ENCODE peak calls at places on chromosomes 5 and 9, in ten cellular contexts. U, O, X, J, V, F, P, W, N and G are unnamed samples.

GRCh38 chr9:91740713-91741112 is 209.3 kb downstream of the ROR2 start:
- DNase-seq in U (no peak), P (no peak), X (peak; percentile 79), J (no peak), F (no peak), O (peak; percentile 29), W (no peak), V (peak; percentile 38), N (peak; percentile 88), G (peak; percentile 57)

GRCh38 chr5:104430977-104431620 is 868.5 kb upstream of the NUDT12 start:
- DNase-seq in J (no peak), V (no peak), X (no peak), O (no peak), F (no peak), W (no peak), P (no peak), N (peak; percentile 11), U (no peak), G (no peak)

GRCh38 chr5:149049371-149049781 is 13.5 kb downstream of the SH3TC2 start:
- DNase-seq in P (no peak), F (no peak), W (no peak), N (no peak), V (no peak), X (no peak), J (no peak), O (no peak), U (no peak), G (no peak)

GRCh38 chr5:1105350-1106265 is 6.3 kb downstream of the SLC12A7 start:
- DNase-seq in U (peak; percentile 98), P (no peak), F (peak; percentile 88), N (no peak), V (no peak), X (no peak), O (peak; percentile 74), W (no peak), J (peak; percentile 90), G (peak; percentile 87)

GRCh38 chr5:79857692-79858091 is 133.4 kb downstream of the MTX3 start:
- DNase-seq in J (no peak), N (no peak), X (peak; percentile 34), U (no peak), V (no peak), W (no peak), O (no peak), F (no peak), P (no peak), G (no peak)

GRCh38 chr5:54390015-54390414 is 65.5 kb upstream of the HSPB3 start:
- DNase-seq in O (peak; percentile 76), N (peak; percentile 97), X (peak; percentile 76), W (no peak), V (no peak), J (no peak), F (peak; percentile 49), U (peak; percentile 44), P (peak; percentile 74), G (peak; percentile 70)

GRCh38 chr9:108994695-108995094 is 18.6 kb downstream of the CTNNAL1 start:
- DNase-seq in F (no peak), P (no peak), J (peak; percentile 67), U (no peak), W (no peak), V (peak; percentile 80), N (peak; percentile 58), O (no peak), X (no peak), G (no peak)

GRCh38 chr9:107847977-107848376 is 358.4 kb upstream of the KLF4 start:
- DNase-seq in O (no peak), U (no peak), N (peak; percentile 34), V (no peak), F (no peak), W (no peak), J (no peak), X (peak; percentile 66), P (no peak), G (no peak)

GRCh38 chr9:91033802-91034201 is 232.2 kb downstream of the SYK start:
- DNase-seq in F (peak; percentile 60), V (peak; percentile 86), X (peak; percentile 22), P (no peak), O (peak; percentile 57), J (peak; percentile 61), N (no peak), U (peak; percentile 33), W (peak; percentile 48), G (peak; percentile 60)

GRCh38 chr5:178785999-178786398 is 55.5 kb upstream of the ZNF354A start:
- DNase-seq in V (no peak), P (peak; percentile 69), W (no peak), U (no peak), X (peak; percentile 72), N (no peak), O (peak; percentile 65), F (peak; percentile 11), J (no peak), G (no peak)

GRCh38 chr5:68543212-68543611 is 327.7 kb downstream of the PIK3R1 start:
- DNase-seq in X (no peak), W (no peak), V (no peak), P (no peak), N (no peak), U (peak; percentile 67), F (no peak), J (no peak), O (no peak), G (no peak)

GRCh38 chr5:107840592-107840991 is 169.9 kb upstream of the EFNA5 start:
- DNase-seq in O (no peak), W (no peak), F (no peak), X (no peak), N (no peak), P (no peak), V (no peak), U (no peak), J (no peak), G (no peak)

GRCh38 chr5:168879929-168880328 is 300.8 kb upstream of the PANK3 start:
- DNase-seq in X (peak; percentile 38), J (no peak), N (no peak), P (no peak), O (peak; percentile 23), U (no peak), V (no peak), F (no peak), W (no peak), G (no peak)

GRCh38 chr5:168884040-168884439 is 304.9 kb upstream of the PANK3 start:
- DNase-seq in W (no peak), V (no peak), U (no peak), X (no peak), J (no peak), O (no peak), P (no peak), F (no peak), N (no peak), G (no peak)

GRCh38 chr5:168883253-168883880 is 304.2 kb upstream of the PANK3 start:
- DNase-seq in W (peak; percentile 58), F (no peak), J (no peak), P (no peak), V (no peak), O (no peak), N (no peak), X (no peak), U (no peak), G (no peak)

GRCh38 chr5:168881427-168882149 is 302.4 kb upstream of the PANK3 start:
- DNase-seq in P (no peak), O (no peak), F (no peak), X (no peak), V (no peak), J (no peak), W (peak; percentile 73), U (no peak), N (no peak), G (no peak)

DNA sequence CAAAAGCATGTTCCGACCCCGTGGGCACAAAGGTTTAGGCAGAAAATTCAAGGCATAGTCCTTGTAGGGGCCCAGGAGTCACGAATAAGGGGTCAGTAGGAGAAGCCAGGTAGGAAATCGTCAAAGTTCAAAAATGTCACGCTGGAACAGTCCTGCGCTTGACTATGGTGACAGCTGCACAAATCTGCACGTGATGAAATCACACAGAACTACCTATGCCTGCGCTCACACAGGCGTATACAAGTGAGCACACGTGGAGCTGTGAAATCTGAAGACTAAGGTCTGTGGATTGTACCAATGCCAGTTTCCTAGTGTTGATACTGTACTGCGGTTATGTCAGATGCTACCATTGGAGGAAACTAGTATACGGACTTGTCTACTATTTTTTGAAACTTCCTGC is 303.1 kb upstream of the PANK3 start:
- DNase-seq in N (no peak), F (no peak), X (no peak), P (no peak), V (no peak), O (no peak), U (no peak), J (no peak), W (no peak), G (no peak)
- H3K4me1 ChIP-seq in N (no peaks in the 10 kb centered on the region), F (no peaks in the 10 kb centered on the region), X (peaks cover 22% of the 10 kb centered on the region), P (no peaks in the 10 kb centered on the region), V (peaks cover 11% of the 10 kb centered on the region), O (peaks cover 6% of the 10 kb centered on the region), U (no peaks in the 10 kb centered on the region), J (no peaks in the 10 kb centered on the region), W (peaks cover 49% of the 10 kb centered on the region), G (no peaks in the 10 kb centered on the region)

GRCh38 chr5:121288781-121289180 is 562.9 kb upstream of the FTMT start:
- DNase-seq in F (no peak), P (no peak), W (no peak), N (no peak), X (no peak), U (no peak), J (no peak), V (no peak), O (no peak), G (no peak)

DNA sequence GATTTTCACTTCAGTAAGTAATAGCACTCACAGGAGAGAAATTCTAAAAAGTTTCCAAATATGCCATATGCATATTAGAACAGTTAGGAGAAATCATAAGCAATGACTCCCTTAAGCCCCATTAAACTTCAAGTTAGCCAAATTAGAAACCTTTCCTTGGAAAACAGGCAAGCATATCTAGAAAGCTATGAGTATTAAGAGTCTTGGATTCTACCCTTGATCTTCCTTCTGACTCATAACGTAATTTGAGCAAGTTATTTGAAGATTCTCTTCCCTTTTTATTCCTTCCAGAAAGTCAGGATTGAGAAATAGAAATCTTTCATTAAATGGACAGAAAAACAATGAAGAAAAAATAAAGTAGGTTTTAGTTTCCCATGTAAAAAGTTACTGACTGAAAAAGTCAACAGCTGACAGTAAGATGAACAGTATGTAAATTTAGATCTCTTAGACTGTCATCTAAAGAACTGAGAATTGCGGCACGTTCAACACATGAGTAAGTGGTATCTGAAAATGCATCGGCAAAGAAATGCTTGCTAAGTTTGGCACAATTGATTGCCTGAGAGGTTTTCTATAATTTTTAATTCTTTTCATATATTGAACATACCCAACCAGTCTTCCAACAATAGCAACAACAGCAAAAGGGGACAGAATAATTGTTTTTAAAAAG is 565.7 kb upstream of the FTMT start:
- DNase-seq in J (no peak), X (peak; percentile 42), U (no peak), F (no peak), V (no peak), P (no peak), N (peak; percentile 38), O (no peak), W (no peak), G (no peak)
- H3K4me1 ChIP-seq in J (no peaks in the 10 kb centered on the region), X (peaks cover 5% of the 10 kb centered on the region), U (no peaks in the 10 kb centered on the region), F (no peaks in the 10 kb centered on the region), V (no peaks in the 10 kb centered on the region), P (peaks cover 4% of the 10 kb centered on the region), N (no peaks in the 10 kb centered on the region), O (no peaks in the 10 kb centered on the region), W (no peaks in the 10 kb centered on the region), G (no peaks in the 10 kb centered on the region)

GRCh38 chr5:150132740-150133139 is 22.9 kb downstream of the PDGFRB start:
- DNase-seq in N (no peak), X (no peak), W (no peak), F (no peak), V (no peak), J (no peak), O (no peak), P (no peak), U (no peak), G (no peak)
- H3K4me1 ChIP-seq in N (peaks cover 52% of the 10 kb centered on the region), X (peaks cover 35% of the 10 kb centered on the region), W (peaks cover 36% of the 10 kb centered on the region), F (no peaks in the 10 kb centered on the region), V (peaks cover 8% of the 10 kb centered on the region), J (no peaks in the 10 kb centered on the region), O (peaks cover 10% of the 10 kb centered on the region), P (no peaks in the 10 kb centered on the region), U (no peaks in the 10 kb centered on the region), G (peaks cover 16% of the 10 kb centered on the region)

GRCh38 chr9:22105005-22105722 is 96.1 kb upstream of the CDKN2B start:
- DNase-seq in J (peak; percentile 79), F (no peak), V (no peak), W (no peak), O (no peak), P (no peak), X (no peak), U (no peak), N (no peak), G (no peak)
- H3K4me1 ChIP-seq in J (peaks cover 8% of the 10 kb centered on the region), F (no peaks in the 10 kb centered on the region), V (no peaks in the 10 kb centered on the region), W (no peaks in the 10 kb centered on the region), O (no peaks in the 10 kb centered on the region), P (peaks cover 53% of the 10 kb centered on the region), X (peaks cover 34% of the 10 kb centered on the region), U (peaks cover 9% of the 10 kb centered on the region), N (peaks cover 21% of the 10 kb centered on the region), G (peaks cover 54% of the 10 kb centered on the region)